ENCODE peak calls at places on chromosomes 2 and 18, in six cellular contexts. One of them, this sample, is unnamed.

GRCh38 chr18:27995770-27996502 is 181.0 kb downstream of the CDH2 start:
- DNase-seq in GM04504: no peak
- DNase-seq in activated naive CD8-positive, alpha-beta T cell treated with anti-CD3 and anti-CD28 coated beads, Interleukin-2, amount 50 U/mL, for 16 hours: no peak
- DNase-seq in activated CD4-positive, CD25-positive, alpha-beta regulatory T cell treated with anti-CD3 and anti-CD28 coated beads, Interleukin-2, amount 50 U/mL, for 16 hours: no peak
- DNase-seq in dermis blood vessel endothelial cell: no peak
- DNase-seq in activated T-helper 1 cell treated with Interleukin-2 at 50 U/mL for 16 hours: no peak
- DNase-seq in this sample: no peak

GRCh38 chr2:102736174-102736606 is 25.6 kb upstream of the TMEM182 start:
- DNase-seq in activated naive CD8-positive, alpha-beta T cell treated with anti-CD3 and anti-CD28 coated beads, Interleukin-2, amount 50 U/mL, for 16 hours: no peak
- DNase-seq in activated CD4-positive, CD25-positive, alpha-beta regulatory T cell treated with anti-CD3 and anti-CD28 coated beads, Interleukin-2, amount 50 U/mL, for 16 hours: no peak
- DNase-seq in dermis blood vessel endothelial cell: peak; percentile 31
- DNase-seq in activated T-helper 1 cell treated with Interleukin-2 at 50 U/mL for 16 hours: no peak
- DNase-seq in GM04504: no peak
- DNase-seq in this sample: no peak

GRCh38 chr2:127400533-127400896 is 12.7 kb upstream of the MAP3K2 start:
- DNase-seq in activated CD4-positive, CD25-positive, alpha-beta regulatory T cell treated with anti-CD3 and anti-CD28 coated beads, Interleukin-2, amount 50 U/mL, for 16 hours: no peak
- DNase-seq in activated naive CD8-positive, alpha-beta T cell treated with anti-CD3 and anti-CD28 coated beads, Interleukin-2, amount 50 U/mL, for 16 hours: no peak
- DNase-seq in activated T-helper 1 cell treated with Interleukin-2 at 50 U/mL for 16 hours: no peak
- DNase-seq in GM04504: no peak
- DNase-seq in dermis blood vessel endothelial cell: no peak
- DNase-seq in this sample: no peak

GRCh38 chr2:206783718-206784117 is 18.3 kb downstream of the FASTKD2 start:
- DNase-seq in activated CD4-positive, CD25-positive, alpha-beta regulatory T cell treated with anti-CD3 and anti-CD28 coated beads, Interleukin-2, amount 50 U/mL, for 16 hours: no peak
- DNase-seq in GM04504: no peak
- DNase-seq in dermis blood vessel endothelial cell: peak; percentile 23
- DNase-seq in activated naive CD8-positive, alpha-beta T cell treated with anti-CD3 and anti-CD28 coated beads, Interleukin-2, amount 50 U/mL, for 16 hours: no peak
- DNase-seq in activated T-helper 1 cell treated with Interleukin-2 at 50 U/mL for 16 hours: no peak
- DNase-seq in this sample: no peak

GRCh38 chr2:197122821-197123220 is 187.8 kb downstream of the ANKRD44 start:
- DNase-seq in activated naive CD8-positive, alpha-beta T cell treated with anti-CD3 and anti-CD28 coated beads, Interleukin-2, amount 50 U/mL, for 16 hours: no peak
- DNase-seq in activated T-helper 1 cell treated with Interleukin-2 at 50 U/mL for 16 hours: no peak
- DNase-seq in GM04504: no peak
- DNase-seq in activated CD4-positive, CD25-positive, alpha-beta regulatory T cell treated with anti-CD3 and anti-CD28 coated beads, Interleukin-2, amount 50 U/mL, for 16 hours: no peak
- DNase-seq in dermis blood vessel endothelial cell: no peak
- DNase-seq in this sample: no peak

GRCh38 chr2:150143087-150143536 is 344.4 kb downstream of the RND3 start:
- DNase-seq in activated CD4-positive, CD25-positive, alpha-beta regulatory T cell treated with anti-CD3 and anti-CD28 coated beads, Interleukin-2, amount 50 U/mL, for 16 hours: no peak
- DNase-seq in GM04504: no peak
- DNase-seq in activated T-helper 1 cell treated with Interleukin-2 at 50 U/mL for 16 hours: no peak
- DNase-seq in dermis blood vessel endothelial cell: peak; percentile 77
- DNase-seq in activated naive CD8-positive, alpha-beta T cell treated with anti-CD3 and anti-CD28 coated beads, Interleukin-2, amount 50 U/mL, for 16 hours: no peak
- DNase-seq in this sample: no peak

GRCh38 chr18:61865466-61866165 is 27.2 kb downstream of the RNF152 start:
- DNase-seq in activated CD4-positive, CD25-positive, alpha-beta regulatory T cell treated with anti-CD3 and anti-CD28 coated beads, Interleukin-2, amount 50 U/mL, for 16 hours: no peak
- DNase-seq in dermis blood vessel endothelial cell: no peak
- DNase-seq in activated naive CD8-positive, alpha-beta T cell treated with anti-CD3 and anti-CD28 coated beads, Interleukin-2, amount 50 U/mL, for 16 hours: no peak
- DNase-seq in GM04504: no peak
- DNase-seq in activated T-helper 1 cell treated with Interleukin-2 at 50 U/mL for 16 hours: no peak
- DNase-seq in this sample: no peak

GRCh38 chr2:219218279-219219112 is at the start of gene ABCB6:
- DNase-seq in dermis blood vessel endothelial cell: peak; percentile 95
- DNase-seq in activated T-helper 1 cell treated with Interleukin-2 at 50 U/mL for 16 hours: peak; percentile 76
- DNase-seq in GM04504: peak; percentile 84
- DNase-seq in activated CD4-positive, CD25-positive, alpha-beta regulatory T cell treated with anti-CD3 and anti-CD28 coated beads, Interleukin-2, amount 50 U/mL, for 16 hours: peak; percentile 82
- DNase-seq in activated naive CD8-positive, alpha-beta T cell treated with anti-CD3 and anti-CD28 coated beads, Interleukin-2, amount 50 U/mL, for 16 hours: peak; percentile 78
- DNase-seq in this sample: peak; percentile 83

GRCh38 chr2:124894199-124894598 is 869.1 kb downstream of the CNTNAP5 start:
- DNase-seq in activated CD4-positive, CD25-positive, alpha-beta regulatory T cell treated with anti-CD3 and anti-CD28 coated beads, Interleukin-2, amount 50 U/mL, for 16 hours: no peak
- DNase-seq in activated T-helper 1 cell treated with Interleukin-2 at 50 U/mL for 16 hours: no peak
- DNase-seq in dermis blood vessel endothelial cell: no peak
- DNase-seq in GM04504: no peak
- DNase-seq in activated naive CD8-positive, alpha-beta T cell treated with anti-CD3 and anti-CD28 coated beads, Interleukin-2, amount 50 U/mL, for 16 hours: no peak
- DNase-seq in this sample: no peak

GRCh38 chr2:79294994-79295393 is 135.4 kb upstream of the REG3A start:
- DNase-seq in GM04504: no peak
- DNase-seq in activated naive CD8-positive, alpha-beta T cell treated with anti-CD3 and anti-CD28 coated beads, Interleukin-2, amount 50 U/mL, for 16 hours: no peak
- DNase-seq in dermis blood vessel endothelial cell: no peak
- DNase-seq in activated CD4-positive, CD25-positive, alpha-beta regulatory T cell treated with anti-CD3 and anti-CD28 coated beads, Interleukin-2, amount 50 U/mL, for 16 hours: no peak
- DNase-seq in activated T-helper 1 cell treated with Interleukin-2 at 50 U/mL for 16 hours: no peak
- DNase-seq in this sample: no peak

GRCh38 chr18:7646174-7646886 is 79.2 kb downstream of the PTPRM start:
- DNase-seq in activated T-helper 1 cell treated with Interleukin-2 at 50 U/mL for 16 hours: no peak
- DNase-seq in activated naive CD8-positive, alpha-beta T cell treated with anti-CD3 and anti-CD28 coated beads, Interleukin-2, amount 50 U/mL, for 16 hours: no peak
- DNase-seq in dermis blood vessel endothelial cell: no peak
- DNase-seq in activated CD4-positive, CD25-positive, alpha-beta regulatory T cell treated with anti-CD3 and anti-CD28 coated beads, Interleukin-2, amount 50 U/mL, for 16 hours: no peak
- DNase-seq in GM04504: no peak
- DNase-seq in this sample: no peak

GRCh38 chr2:9201185-9201891 is 5.3 kb upstream of the ASAP2 start:
- DNase-seq in activated T-helper 1 cell treated with Interleukin-2 at 50 U/mL for 16 hours: no peak
- DNase-seq in GM04504: peak; percentile 30
- DNase-seq in activated naive CD8-positive, alpha-beta T cell treated with anti-CD3 and anti-CD28 coated beads, Interleukin-2, amount 50 U/mL, for 16 hours: no peak
- DNase-seq in dermis blood vessel endothelial cell: peak; percentile 52
- DNase-seq in activated CD4-positive, CD25-positive, alpha-beta regulatory T cell treated with anti-CD3 and anti-CD28 coated beads, Interleukin-2, amount 50 U/mL, for 16 hours: no peak
- DNase-seq in this sample: no peak